ENCODE peak calls at places on chromosome 20, in seven cellular contexts. U is activated CD4-positive, CD25-positive, alpha-beta regulatory T cell; R is T-helper 2 cell; F is RKO; N is CD4-positive, alpha-beta T cell; H is AG20443; B is anterior cingulate cortex. D is an unnamed sample.
A peak's percentile ranks its signal among the peaks of the same experiment; 100 is the strongest.

GRCh38 chr20:38008233-38008944 is 24.9 kb downstream of the TTI1 start:
- DNase-seq in U (no peak), R (no peak), F (no peak), N (no peak), H (no peak), B (no peak), D (no peak)

GRCh38 chr20:63808964-63809674 is 21.9 kb downstream of the ZBTB46 start:
- DNase-seq in U (no peak), R (no peak), F (no peak), N (no peak), H (no peak), B (no peak), D (no peak)

GRCh38 chr20:53903652-53903987 is 166.8 kb downstream of the BCAS1 start:
- DNase-seq in U (no peak), R (peak; percentile 72), F (no peak), N (no peak), H (no peak), B (no peak), D (peak; percentile 81)

GRCh38 chr20:58697201-58697866 is 4.7 kb downstream of the NPEPL1 start:
- DNase-seq in U (no peak), R (no peak), F (no peak), N (no peak), H (no peak), B (no peak), D (no peak)

GRCh38 chr20:32982617-32983458 is 21.4 kb downstream of the SUN5 start:
- DNase-seq in U (no peak), R (no peak), F (no peak), N (no peak), H (no peak), B (peak; percentile 17), D (no peak)

GRCh38 chr20:63175031-63175895 is 40.7 kb downstream of the YTHDF1 start:
- DNase-seq in U (no peak), R (no peak), F (no peak), N (no peak), H (no peak), B (no peak), D (no peak)

GRCh38 chr20:18984238-18985200 is 170.9 kb downstream of the SCP2D1 start:
- DNase-seq in U (no peak), R (no peak), F (peak; percentile 32), N (no peak), H (no peak), B (no peak), D (no peak)

GRCh38 chr20:11891081-11891826 is 26.4 kb upstream of the BTBD3 start:
- DNase-seq in U (no peak), R (peak; percentile 5), F (peak; percentile 62), N (no peak), H (peak; percentile 60), B (peak; percentile 50), D (peak; percentile 80)

GRCh38 chr20:23161244-23161875 is 75.2 kb upstream of the CD93 start:
- DNase-seq in U (no peak), R (no peak), F (no peak), N (no peak), H (no peak), B (no peak), D (no peak)

GRCh38 chr20:21437816-21438215 is 40.5 kb upstream of the NKX2-4 start:
- DNase-seq in U (no peak), R (no peak), F (no peak), N (no peak), H (no peak), B (no peak), D (no peak)

GRCh38 chr20:41179961-41180360 is 42.6 kb downstream of the PLCG1 start:
- DNase-seq in U (no peak), R (no peak), F (no peak), N (no peak), H (no peak), B (no peak), D (peak; percentile 66)

GRCh38 chr20:46936415-46937139 is 41.9 kb downstream of the EYA2 start:
- DNase-seq in U (no peak), R (no peak), F (no peak), N (no peak), H (no peak), B (peak; percentile 6), D (no peak)

GRCh38 chr20:23245553-23246128 is 105.0 kb upstream of the NXT1 start:
- DNase-seq in U (no peak), R (peak; percentile 26), F (no peak), N (no peak), H (no peak), B (no peak), D (peak; percentile 89)